ENCODE peak calls at places on chromosomes 13 and 19, in ten cellular contexts. R is effector memory CD4-positive, alpha-beta T cell; Q is LHCN-M2; J is hippocampal formation; A is colonic mucosa; S is activated naive CD8-positive, alpha-beta T cell treated with anti-CD3 and anti-CD28 coated beads, Interleukin-2, amount 50 U/mL, for 24 hours; B is foreskin fibroblast; G is neural progenitor cell; V is NCI-H2081; W is posterior cingulate gyrus. O is an unnamed sample.

GRCh38 chr19:46025825-46026224 is 3.0 kb upstream of the PGLYRP1 start:
- DNase-seq in R (no peak), Q (no peak), J (no peak), A (no peak), S (no peak), B (no peak), G (no peak), V (no peak), W (no peak), O (no peak)

GRCh38 chr19:35642312-35642711 is 767 bp downstream of the ETV2 start:
- DNase-seq in R (no peak), Q (no peak), J (no peak), A (no peak), S (no peak), B (no peak), G (peak), V (no peak), W (no peak), O (no peak)

GRCh38 chr19:38993271-38993670 is 17.7 kb upstream of the FBXO17 start:
- DNase-seq in R (no peak), Q (peak), J (no peak), A (no peak), S (no peak), B (peak), G (no peak), V (no peak), W (no peak), O (no peak)

GRCh38 chr19:4083677-4084546 is 17.2 kb upstream of the ZBTB7A start:
- DNase-seq in R (peak), Q (no peak), J (no peak), A (peak), S (peak), B (no peak), G (no peak), V (no peak), W (no peak), O (no peak)

GRCh38 chr13:32746474-32746873 is 160.2 kb downstream of the PDS5B start:
- DNase-seq in R (no peak), Q (peak), J (no peak), A (no peak), S (no peak), B (no peak), G (no peak), V (no peak), W (no peak), O (no peak)

GRCh38 chr19:15992014-15992413 is 43.2 kb downstream of the OR10H4 start:
- DNase-seq in R (no peak), Q (no peak), J (no peak), A (no peak), S (no peak), B (no peak), G (no peak), V (no peak), W (no peak), O (no peak)

GRCh38 chr19:39916851-39917396 is 17.5 kb downstream of the FCGBP start:
- DNase-seq in R (no peak), Q (no peak), J (no peak), A (peak), S (no peak), B (no peak), G (no peak), V (no peak), W (no peak), O (no peak)

GRCh38 chr13:107284168-107284567 is 716.2 kb upstream of the ARGLU1 start:
- DNase-seq in R (no peak), Q (no peak), J (no peak), A (no peak), S (no peak), B (no peak), G (no peak), V (no peak), W (no peak), O (no peak)

GRCh38 chr13:29452773-29453574 is 142.5 kb downstream of the SLC7A1 start:
- DNase-seq in R (no peak), Q (no peak), J (no peak), A (no peak), S (no peak), B (no peak), G (no peak), V (no peak), W (no peak), O (no peak)

GRCh38 chr19:1651548-1652394 is 644 bp downstream of the TCF3 start:
- DNase-seq in R (peak), Q (peak), J (no peak), A (peak), S (peak), B (peak), G (peak), V (no peak), W (no peak), O (peak)

GRCh38 chr19:49588370-49589122 is 2.4 kb upstream of the PRR12 start:
- DNase-seq in R (no peak), Q (no peak), J (no peak), A (peak), S (no peak), B (no peak), G (no peak), V (no peak), W (no peak), O (peak)

GRCh38 chr19:45947926-45948325 is 25.7 kb downstream of the NOVA2 start:
- DNase-seq in R (no peak), Q (peak), J (no peak), A (no peak), S (no peak), B (peak), G (no peak), V (no peak), W (no peak), O (no peak)

GRCh38 chr13:51628059-51628852 is 44.0 kb downstream of the WDFY2 start:
- DNase-seq in R (no peak), Q (no peak), J (no peak), A (no peak), S (no peak), B (peak), G (no peak), V (no peak), W (peak), O (peak)